ENCODE peak calls at places on chromosomes 13 and 19, in nine cellular contexts. G is tibial artery; P is mucosa of descending colon; H is fibroblast of lung; O is RWPE2; I is heart right ventricle; W is left ventricle myocardium inferior; M is MM.1S; L is CD8-positive, alpha-beta memory T cell. E is an unnamed sample.
A peak's percentile ranks its signal among the peaks of the same experiment; 100 is the strongest.

GRCh38 chr19:13984186-13984585 is 21.9 kb downstream of the RFX1 start:
- DNase-seq in M (no peak), L (no peak), W (no peak), H (no peak), P (no peak), O (no peak), I (no peak), G (no peak), E (no peak)

GRCh38 chr19:27858981-27859581 is 1353.9 kb downstream of the UQCRFS1 start:
- DNase-seq in H (no peak), W (no peak), O (no peak), P (no peak), G (no peak), I (no peak), M (peak; percentile 30), L (no peak), E (no peak)

GRCh38 chr19:17026041-17026658 is 460 bp downstream of the CPAMD8 start:
- DNase-seq in H (no peak), O (no peak), I (no peak), P (no peak), L (no peak), W (no peak), M (no peak), G (no peak), E (peak; percentile 61)

GRCh38 chr13:33676700-33677048 is 141.3 kb upstream of the RFC3 start:
- DNase-seq in I (peak; percentile 30), O (no peak), L (no peak), W (peak; percentile 31), H (peak; percentile 54), M (no peak), G (peak; percentile 54), P (no peak), E (peak; percentile 37)

GRCh38 chr13:30371649-30372265 is 50.5 kb upstream of the UBE2L5 start:
- DNase-seq in P (peak; percentile 75), I (no peak), L (no peak), H (peak; percentile 72), M (peak; percentile 80), W (no peak), O (no peak), G (no peak), E (no peak)

GRCh38 chr19:18436651-18437478 is 1.1 kb downstream of the ISYNA1 start:
- DNase-seq in L (peak; percentile 77), G (peak; percentile 57), O (no peak), P (peak; percentile 90), M (peak; percentile 30), I (peak; percentile 84), W (peak; percentile 82), H (peak; percentile 81), E (peak; percentile 79)

GRCh38 chr19:35937345-35938281 is 1.4 kb downstream of the LRFN3 start:
- DNase-seq in H (no peak), G (no peak), I (no peak), W (no peak), L (no peak), P (no peak), M (no peak), O (no peak), E (no peak)

GRCh38 chr13:114113961-114114360 is 18.5 kb downstream of the RASA3 start:
- DNase-seq in G (no peak), H (no peak), L (no peak), M (no peak), W (no peak), P (peak; percentile 46), I (no peak), O (peak; percentile 19), E (peak; percentile 10)

GRCh38 chr13:80338781-80339577 is 1.9 kb downstream of the SPRY2 start:
- DNase-seq in P (peak; percentile 79), L (no peak), H (peak; percentile 90), M (no peak), O (peak; percentile 60), I (peak; percentile 75), W (peak; percentile 76), G (peak; percentile 83), E (peak; percentile 91)

GRCh38 chr13:51158365-51158764 is 47.3 kb upstream of the C13orf42 start:
- DNase-seq in M (no peak), I (no peak), H (no peak), P (no peak), O (no peak), W (no peak), L (no peak), G (no peak), E (no peak)

GRCh38 chr19:45769821-45770191 is 754 bp upstream of the SIX5 start:
- DNase-seq in P (peak; percentile 80), H (no peak), I (peak; percentile 56), G (peak; percentile 54), W (no peak), M (peak; percentile 44), O (peak; percentile 66), L (peak; percentile 57), E (peak; percentile 55)

GRCh38 chr13:31110617-31111016 is 51.1 kb downstream of the HSPH1 start:
- DNase-seq in M (no peak), H (no peak), G (no peak), O (no peak), I (no peak), L (no peak), W (no peak), P (no peak), E (no peak)

GRCh38 chr19:17351815-17352435 is 14.6 kb downstream of the GTPBP3 start:
- DNase-seq in G (no peak), H (no peak), P (no peak), L (no peak), I (no peak), M (no peak), O (no peak), W (no peak), E (no peak)

GRCh38 chr13:74661851-74662250 is 527.6 kb upstream of the KLF12 start:
- DNase-seq in I (no peak), M (no peak), W (no peak), G (no peak), H (no peak), O (no peak), P (no peak), L (no peak), E (no peak)

GRCh38 chr19:51020988-51021651 is 1.6 kb upstream of the KLK10 start:
- DNase-seq in W (no peak), M (peak; percentile 17), L (no peak), P (no peak), O (no peak), I (no peak), H (peak; percentile 32), G (no peak), E (no peak)

GRCh38 chr19:46925548-46925950 is 64.8 kb downstream of the ARHGAP35 start:
- DNase-seq in G (no peak), W (no peak), P (no peak), L (no peak), H (peak; percentile 78), O (peak; percentile 58), M (no peak), I (no peak), E (no peak)
- H3K4me3 ChIP-seq in G (no peak overlapping the region), W (peak overlapping the region; percentile 2), P (no peak overlapping the region), L (no peak overlapping the region), H (no peak overlapping the region), O (no peak overlapping the region), M (no peak overlapping the region), I (no peak overlapping the region), E (no peak overlapping the region)

DNA sequence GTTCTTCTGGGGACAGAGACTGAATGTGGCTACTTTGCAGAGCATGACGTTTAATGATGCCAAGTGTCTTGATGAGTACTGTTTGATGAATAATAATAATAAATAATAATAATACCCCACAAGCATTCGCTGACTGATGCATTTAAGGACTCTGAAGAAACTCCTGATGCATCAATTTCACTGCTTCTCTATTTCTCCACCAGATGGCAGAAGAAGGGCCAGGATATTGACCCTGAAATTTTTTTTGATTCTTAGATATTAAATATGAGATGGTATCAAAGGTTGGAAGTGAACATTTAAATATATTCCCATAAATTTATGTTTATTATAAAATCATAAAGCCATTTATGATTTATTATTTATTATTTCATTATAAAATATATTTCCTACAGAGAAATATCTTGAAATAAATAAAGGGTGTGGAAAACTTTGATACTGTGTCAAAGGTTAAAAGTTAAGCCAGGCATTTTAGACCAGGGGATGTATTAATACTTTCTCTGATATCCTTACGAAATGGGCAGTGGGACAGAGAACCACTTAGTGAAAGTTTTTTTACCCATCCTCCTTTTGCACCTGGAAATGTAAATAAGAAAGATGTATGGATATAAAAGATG is 170.9 kb downstream of the LACC1 start:
- DNase-seq in L (no peak), O (no peak), I (no peak), W (no peak), H (no peak), G (no peak), P (no peak), M (peak; percentile 13), E (no peak)
- H3K9me3 ChIP-seq in L (no peaks in the 10 kb centered on the region), O (no peaks in the 10 kb centered on the region), I (no peaks in the 10 kb centered on the region), W (no peaks in the 10 kb centered on the region), H (no peaks in the 10 kb centered on the region), G (no peaks in the 10 kb centered on the region), P (no peaks in the 10 kb centered on the region), M (no peaks in the 10 kb centered on the region), E (no peaks in the 10 kb centered on the region)

GRCh38 chr19:6586726-6587092 is 4.2 kb downstream of the CD70 start:
- DNase-seq in G (no peak), P (no peak), H (no peak), I (no peak), L (no peak), M (no peak), O (no peak), W (no peak), E (no peak)
- H3K4me3 ChIP-seq in G (no peak overlapping the region), P (no peak overlapping the region), H (no peak overlapping the region), I (no peak overlapping the region), L (peak overlapping the region; percentile 14), M (no peak overlapping the region), O (no peak overlapping the region), W (peak overlapping the region; percentile 27), E (no peak overlapping the region)

GRCh38 chr19:23343434-23344010 is 51.7 kb downstream of the ZNF91 start:
- DNase-seq in I (no peak), L (no peak), P (no peak), G (no peak), W (no peak), O (no peak), H (peak; percentile 7), M (no peak), E (no peak)

GRCh38 chr19:23345838-23346237 is 49.4 kb downstream of the ZNF91 start:
- DNase-seq in G (no peak), L (no peak), M (no peak), W (no peak), H (no peak), I (no peak), O (no peak), P (no peak), E (no peak)

GRCh38 chr19:23351806-23352205 is 43.5 kb downstream of the ZNF91 start:
- DNase-seq in M (no peak), P (no peak), I (no peak), O (no peak), L (no peak), W (no peak), G (no peak), H (no peak), E (no peak)

GRCh38 chr19:23346696-23347095 is 48.6 kb downstream of the ZNF91 start:
- DNase-seq in M (no peak), H (no peak), I (no peak), G (no peak), O (no peak), W (no peak), L (no peak), P (no peak), E (no peak)
- H3K9me3 ChIP-seq in M (no peaks in the 10 kb centered on the region), H (peaks cover 2% of the 10 kb centered on the region), I (peaks cover 20% of the 10 kb centered on the region), G (peaks cover 100% of the 10 kb centered on the region), O (peaks cover 23% of the 10 kb centered on the region), W (peaks cover 100% of the 10 kb centered on the region), L (peaks cover 76% of the 10 kb centered on the region), P (peaks cover 99% of the 10 kb centered on the region), E (peaks cover 14% of the 10 kb centered on the region)

E was measured in left lung.